ENCODE peak calls at places on chromosomes 4 and X, in eight cellular contexts. P is NB4, W is GM12865, M is A549, C is kidney, O is astrocyte of the spinal cord, F is NT2/D1, A is AG04450. Z is an unnamed sample.

GRCh38 chr4:87679449-87680169 is 29.5 kb downstream of the DMP1 start:
- DNase-seq in P (peak; percentile 72), W (peak; percentile 66), M (peak; percentile 8), C (no peak), O (peak; percentile 67), F (peak; percentile 43), A (peak; percentile 46), Z (peak; percentile 48)

GRCh38 chrX:133726211-133726630 is 259.2 kb downstream of the GPC3 start:
- DNase-seq in P (no peak), W (no peak), M (peak; percentile 18), C (no peak), O (peak; percentile 70), F (no peak), A (peak; percentile 21), Z (peak; percentile 51)

GRCh38 chr4:162475221-162475620 is 311.4 kb upstream of the FSTL5 start:
- DNase-seq in P (no peak), W (no peak), M (no peak), C (no peak), O (peak; percentile 55), F (no peak), A (no peak), Z (no peak)

GRCh38 chr4:54015421-54016065 is 48.9 kb downstream of the CHIC2 start:
- DNase-seq in P (no peak), W (no peak), M (no peak), C (no peak), O (no peak), F (peak; percentile 77), A (no peak), Z (no peak)

GRCh38 chr4:65007841-65008439 is 598.7 kb upstream of the TECRL start:
- DNase-seq in P (peak; percentile 56), W (peak; percentile 41), M (peak; percentile 2), C (no peak), O (peak; percentile 66), F (peak; percentile 36), A (no peak), Z (peak; percentile 2)

GRCh38 chr4:71293705-71294104 is 45.1 kb upstream of the SLC4A4 start:
- DNase-seq in P (no peak), W (no peak), M (no peak), C (no peak), O (peak; percentile 62), F (no peak), A (peak; percentile 59), Z (peak; percentile 55)

GRCh38 chr4:177177446-177178160 is 132.1 kb upstream of the NEIL3 start:
- DNase-seq in P (no peak), W (no peak), M (no peak), C (no peak), O (peak; percentile 25), F (no peak), A (peak; percentile 72), Z (peak; percentile 51)

GRCh38 chr4:20323991-20324390 is 72.3 kb downstream of the SLIT2 start:
- DNase-seq in P (no peak), W (no peak), M (no peak), C (no peak), O (no peak), F (no peak), A (no peak), Z (no peak)

DNA sequence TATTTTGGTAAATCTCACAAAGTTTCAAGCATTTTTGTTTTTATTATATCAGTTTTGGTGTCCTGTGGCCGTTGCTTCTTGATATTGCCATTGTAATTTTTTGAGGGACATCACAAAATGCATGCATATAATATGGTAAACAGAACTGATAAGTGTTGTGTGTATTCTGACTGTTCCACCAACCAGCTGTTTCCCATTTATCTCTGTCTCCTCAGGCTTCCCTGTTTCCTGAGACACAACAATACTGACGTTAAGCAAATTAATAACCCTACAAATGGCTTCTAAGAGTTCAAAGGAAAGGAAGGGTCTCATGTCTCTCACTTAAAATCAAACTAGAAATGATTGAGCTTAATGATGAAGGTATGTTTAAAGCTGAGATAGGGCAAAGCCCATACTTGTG is 40.0 kb downstream of the UGT2B10 start:
- DNase-seq in P (no peak), W (no peak), M (no peak), C (no peak), O (no peak), F (no peak), A (no peak), Z (no peak)
- H3K4me3 ChIP-seq in P (no peak overlapping the region), W (no peak overlapping the region), M (no peak overlapping the region), C (no peak overlapping the region), O (no peak overlapping the region), F (no peak overlapping the region), A (no peak overlapping the region), Z (no peak overlapping the region)

GRCh38 chr4:89305712-89306437 is 1.7 kb downstream of the GPRIN3 start:
- DNase-seq in P (peak; percentile 31), W (no peak), M (no peak), C (no peak), O (peak; percentile 11), F (no peak), A (no peak), Z (no peak)
- H3K4me3 ChIP-seq in P (no peak overlapping the region), W (no peak overlapping the region), M (peak overlapping the region; percentile 80), C (peak overlapping the region; percentile 80), O (no peak overlapping the region), F (no peak overlapping the region), A (no peak overlapping the region), Z (no peak overlapping the region)

GRCh38 chrX:17374619-17375360 is at the start of gene NHS:
- DNase-seq in P (no peak), W (no peak), M (peak; percentile 68), C (peak; percentile 91), O (peak; percentile 76), F (peak; percentile 76), A (peak; percentile 16), Z (no peak)
- H3K4me3 ChIP-seq in P (no peak within 1 kb of the TSS), W (no peak within 1 kb of the TSS), M (peak within 1 kb of the TSS; percentile 93), C (peak within 1 kb of the TSS; percentile 86), O (peak within 1 kb of the TSS; percentile 65), F (peak within 1 kb of the TSS; percentile 76), A (peak within 1 kb of the TSS; percentile 73), Z (peak within 1 kb of the TSS; percentile 53)

DNA sequence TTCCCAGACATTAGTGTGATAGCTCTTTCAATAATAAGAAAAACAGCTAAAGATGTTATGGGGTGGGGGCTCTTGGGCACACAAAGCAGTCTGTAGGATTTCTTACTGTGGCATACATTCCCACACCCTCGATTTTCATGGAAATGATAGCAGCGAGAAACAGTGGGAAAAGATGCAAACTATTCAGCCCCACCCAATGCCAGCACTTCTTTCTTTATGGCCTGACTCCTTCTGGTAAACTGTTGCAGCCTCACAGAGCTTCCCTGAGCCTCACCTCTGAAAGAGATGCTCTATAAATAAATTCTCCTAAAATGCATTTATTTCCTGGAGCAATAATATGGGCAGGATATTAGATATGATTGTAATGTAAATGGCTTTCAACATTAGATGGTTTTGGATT is 908 bp downstream of the ANK2 start:
- DNase-seq in P (no peak), W (no peak), M (no peak), C (no peak), O (no peak), F (peak; percentile 9), A (no peak), Z (no peak)
- H3K4me3 ChIP-seq in P (no peak overlapping the region), W (no peak overlapping the region), M (no peak overlapping the region), C (no peak overlapping the region), O (no peak overlapping the region), F (no peak overlapping the region), A (no peak overlapping the region), Z (no peak overlapping the region)

DNA sequence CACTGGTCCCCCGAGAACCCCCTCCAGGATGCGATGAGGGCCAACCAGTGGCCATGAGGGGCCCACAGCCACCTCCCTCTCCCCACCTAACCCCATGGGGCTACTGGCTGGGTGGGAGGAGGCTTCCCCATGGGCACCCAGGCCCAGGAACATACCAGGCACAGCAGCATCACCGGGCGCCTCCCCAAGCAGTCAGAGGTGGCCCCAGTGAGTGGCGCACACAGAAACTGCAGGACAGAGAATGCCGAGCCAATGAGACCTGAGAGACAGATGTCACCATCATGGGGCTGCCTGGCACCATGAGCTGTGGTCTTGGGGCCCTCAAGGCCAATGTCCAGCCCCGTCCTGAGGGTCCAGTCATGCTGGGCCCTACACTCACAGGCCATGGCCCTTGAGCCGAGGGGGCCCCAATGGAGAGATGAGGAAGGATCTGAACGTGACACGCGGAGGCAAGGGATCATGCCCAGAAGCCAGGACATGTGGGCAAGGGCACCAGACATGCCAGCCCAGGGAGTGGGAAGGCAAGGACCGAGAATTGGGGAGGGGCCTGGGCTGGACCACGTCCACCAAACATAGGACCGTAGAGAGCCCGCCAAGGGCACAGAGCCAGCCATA is 30.1 kb downstream of the NOP14 start:
- DNase-seq in P (peak; percentile 86), W (peak; percentile 67), M (no peak), C (peak; percentile 79), O (no peak), F (no peak), A (no peak), Z (no peak)
- H3K4me3 ChIP-seq in P (peak overlapping the region; percentile 87), W (peak overlapping the region; percentile 71), M (peak overlapping the region; percentile 90), C (no peak overlapping the region), O (peak overlapping the region; percentile 74), F (peak overlapping the region; percentile 53), A (peak overlapping the region; percentile 86), Z (peak overlapping the region; percentile 65)

GRCh38 chrX:136650811-136651210 is 2.9 kb downstream of the CD40LG start:
- DNase-seq in P (no peak), W (no peak), M (no peak), C (no peak), O (no peak), F (no peak), A (no peak), Z (no peak)

GRCh38 chrX:136658151-136658550 is 10.2 kb downstream of the CD40LG start:
- DNase-seq in P (no peak), W (peak; percentile 44), M (no peak), C (no peak), O (no peak), F (no peak), A (no peak), Z (no peak)

GRCh38 chrX:136656596-136656995 is 8.6 kb downstream of the CD40LG start:
- DNase-seq in P (no peak), W (no peak), M (no peak), C (no peak), O (no peak), F (no peak), A (no peak), Z (no peak)

GRCh38 chrX:136647969-136648368 is at the start of gene CD40LG:
- DNase-seq in P (no peak), W (no peak), M (no peak), C (no peak), O (no peak), F (no peak), A (no peak), Z (no peak)

GRCh38 chrX:136652822-136653723 is 5.1 kb downstream of the CD40LG start:
- DNase-seq in P (no peak), W (peak; percentile 14), M (no peak), C (no peak), O (no peak), F (no peak), A (no peak), Z (peak; percentile 8)
- H3K4me3 ChIP-seq in P (no peak overlapping the region), W (no peak overlapping the region), M (no peak overlapping the region), C (no peak overlapping the region), O (no peak overlapping the region), F (no peak overlapping the region), A (no peak overlapping the region), Z (no peak overlapping the region)

GRCh38 chr4:39124885-39125599 is 57.3 kb upstream of the WDR19 start:
- DNase-seq in P (no peak), W (peak; percentile 33), M (no peak), C (no peak), O (no peak), F (no peak), A (no peak), Z (no peak)
- H3K4me3 ChIP-seq in P (no peak overlapping the region), W (no peak overlapping the region), M (no peak overlapping the region), C (no peak overlapping the region), O (no peak overlapping the region), F (no peak overlapping the region), A (no peak overlapping the region), Z (no peak overlapping the region)